ENCODE peak calls at places on chromosome 10, in seven cellular contexts. X is K562, O is HepG2, W is SK-N-SH, S is GM12892, C is H1, H is GM12878. V is an unnamed sample.

GRCh38 chr10:111078505-111079185 is 1.8 kb downstream of the ADRA2A start:
- DNase-seq in O (no peak), X (no peak), C (no peak), H (no peak), S (no peak), W (no peak), V (no peak)

GRCh38 chr10:113062977-113063967 is 113.2 kb downstream of the TCF7L2 start:
- DNase-seq in C (no peak), H (no peak), O (no peak), W (no peak), S (no peak), X (peak), V (no peak)

GRCh38 chr10:35961501-35961900 is 319.4 kb upstream of the FZD8 start:
- DNase-seq in X (no peak), C (no peak), H (no peak), W (no peak), O (no peak), S (no peak), V (no peak)

GRCh38 chr10:44968101-44968886 is 8.7 kb downstream of the RASSF4 start:
- DNase-seq in O (no peak), C (no peak), W (no peak), X (no peak), H (no peak), S (no peak), V (no peak)

GRCh38 chr10:66639351-66639750 is 286.5 kb upstream of the LRRTM3 start:
- DNase-seq in X (no peak), S (no peak), H (no peak), O (no peak), C (no peak), W (no peak), V (no peak)

GRCh38 chr10:99782447-99783286 is at the start of gene ABCC2:
- DNase-seq in H (no peak), O (peak), C (no peak), S (no peak), X (no peak), W (no peak), V (no peak)

GRCh38 chr10:53843691-53844362 is 957.2 kb downstream of the PCDH15 start:
- DNase-seq in H (no peak), S (no peak), O (no peak), W (no peak), X (no peak), C (no peak), V (no peak)

GRCh38 chr10:73879296-73880173 is 5.2 kb upstream of the CAMK2G start:
- DNase-seq in O (peak), S (peak), H (no peak), C (peak), W (peak), X (peak), V (peak)

GRCh38 chr10:79400567-79401004 is 44.8 kb downstream of the ZCCHC24 start:
- DNase-seq in H (no peak), X (peak), O (peak), C (no peak), S (peak), W (peak), V (peak)

GRCh38 chr10:103416436-103417147 is 20.2 kb downstream of the PDCD11 start:
- DNase-seq in X (peak), S (no peak), H (peak), C (no peak), W (peak), O (peak), V (no peak)

GRCh38 chr10:114917927-114918672 is 19.9 kb upstream of the TRUB1 start:
- DNase-seq in W (no peak), C (no peak), S (no peak), O (no peak), H (no peak), X (no peak), V (no peak)

DNA sequence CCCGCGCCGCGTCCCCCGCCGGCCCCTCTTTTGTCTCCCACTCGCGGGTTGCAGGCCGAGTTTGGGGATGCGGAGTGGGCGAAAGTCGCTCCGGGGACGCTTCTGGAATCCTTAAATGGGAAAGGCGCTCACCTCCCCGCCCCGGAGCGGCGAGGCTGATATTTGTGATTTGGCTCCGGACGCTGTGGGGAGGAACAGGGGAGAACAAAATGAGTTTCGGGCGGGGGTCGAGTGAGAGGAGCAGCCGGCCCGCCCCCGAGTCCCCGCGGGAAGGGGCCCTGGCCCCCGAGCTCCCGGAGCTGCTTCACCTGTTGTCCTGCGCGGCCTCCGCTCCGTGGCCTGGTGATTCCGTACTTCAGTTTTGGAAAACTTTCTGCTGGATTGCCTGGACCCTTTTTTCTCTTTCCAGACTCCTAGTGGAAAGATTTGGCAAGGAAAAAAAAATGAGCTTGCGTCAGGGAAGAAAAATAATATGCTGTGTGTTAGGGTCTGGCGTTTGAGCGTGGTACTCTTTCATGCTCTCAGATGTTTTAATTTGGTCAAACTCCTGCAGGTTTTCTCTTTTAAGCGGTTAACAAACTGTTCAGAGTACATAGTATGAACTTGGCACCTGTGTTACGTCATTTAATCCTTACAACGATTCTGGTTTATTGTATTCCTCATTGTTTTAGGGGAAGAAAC is 831 bp downstream of the BMPR1A start:
- DNase-seq in X (peak), C (no peak), H (no peak), O (peak), W (no peak), S (no peak), V (no peak)
- TF ChIP-seq TAF1 in X (peak), C (no peak), H (no peak), O (no peak), W (no peak), S (no peak), V (no peak)

DNA sequence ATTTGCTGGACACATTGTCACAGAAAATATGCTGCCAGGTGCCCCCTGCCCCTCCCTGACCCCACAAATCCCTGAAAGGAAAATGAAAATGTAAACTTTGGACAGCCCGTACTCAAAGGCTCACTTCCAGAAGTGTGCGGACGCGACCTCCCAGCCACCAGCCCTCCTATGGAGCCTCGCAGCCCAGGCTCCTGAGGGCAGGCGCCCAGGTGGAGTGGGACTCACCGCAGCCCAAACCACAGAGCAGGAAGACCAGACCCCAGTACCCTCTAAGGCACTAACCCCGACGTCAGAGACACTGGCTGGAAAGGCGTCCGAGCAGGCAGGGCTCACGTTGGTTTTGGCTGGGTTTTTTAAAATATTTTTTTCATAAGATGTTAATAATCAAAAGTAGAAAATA is 57.3 kb downstream of the CSGALNACT2 start:
- DNase-seq in W (peak), X (no peak), S (no peak), H (no peak), C (no peak), O (no peak), V (no peak)
- TF ChIP-seq TAF1 in W (no peak), X (no peak), S (no peak), H (no peak), C (no peak), O (no peak), V (no peak)

GRCh38 chr10:102408081-102408727 is 10.4 kb downstream of the PSD start:
- DNase-seq in C (no peak), S (no peak), X (no peak), H (no peak), O (no peak), W (no peak), V (no peak)
- TF ChIP-seq TAF1 in C (no peak), S (no peak), X (no peak), H (no peak), O (no peak), W (no peak), V (no peak)

DNA sequence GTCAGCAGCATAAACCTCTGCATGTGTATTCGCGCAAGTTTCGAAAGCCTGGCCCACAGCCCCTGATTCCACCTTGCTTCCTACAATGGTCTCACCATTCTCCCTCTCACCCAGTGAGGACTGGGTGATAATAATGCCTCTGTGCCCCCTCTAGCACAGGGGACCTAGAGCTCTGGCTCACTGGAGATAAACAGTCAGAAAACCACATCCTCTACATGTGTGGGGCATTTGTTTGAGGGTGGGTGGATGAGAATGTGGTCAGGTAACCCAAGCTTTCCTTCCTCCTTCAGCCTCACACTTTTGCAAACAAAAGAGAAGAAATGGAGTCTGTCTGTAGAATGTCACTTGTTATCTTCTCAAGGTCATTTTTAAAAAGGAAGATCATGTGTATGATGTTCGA is 373.5 kb downstream of the KCNMA1 start:
- DNase-seq in S (no peak), C (no peak), O (no peak), H (peak), X (no peak), W (no peak), V (no peak)
- TF ChIP-seq TAF1 in S (no peak), C (no peak), O (no peak), H (no peak), X (no peak), W (no peak), V (no peak)

DNA sequence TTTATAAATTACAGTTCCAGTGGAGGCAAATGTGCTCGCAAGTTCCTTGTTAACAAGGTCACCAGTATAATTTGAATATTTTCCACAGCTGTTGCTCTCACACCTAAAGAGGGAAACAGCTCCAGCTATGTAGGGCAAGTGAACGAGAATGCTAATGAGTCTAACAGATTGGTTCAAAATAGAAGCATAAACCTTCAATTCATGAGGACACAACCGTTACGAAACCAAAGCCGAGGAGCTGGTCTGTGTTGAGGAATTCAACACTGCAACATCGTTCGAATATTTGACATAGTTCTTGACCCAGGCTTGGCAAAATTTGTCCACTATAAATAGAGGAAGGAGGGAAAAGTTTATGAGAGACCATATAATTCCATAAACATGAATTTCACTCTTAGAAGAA is 161.3 kb downstream of the KLF6 start:
- DNase-seq in W (no peak), X (no peak), S (no peak), H (peak), C (no peak), O (peak), V (no peak)
- TF ChIP-seq TAF1 in W (no peak), X (no peak), S (no peak), H (no peak), C (no peak), O (no peak), V (no peak)

DNA sequence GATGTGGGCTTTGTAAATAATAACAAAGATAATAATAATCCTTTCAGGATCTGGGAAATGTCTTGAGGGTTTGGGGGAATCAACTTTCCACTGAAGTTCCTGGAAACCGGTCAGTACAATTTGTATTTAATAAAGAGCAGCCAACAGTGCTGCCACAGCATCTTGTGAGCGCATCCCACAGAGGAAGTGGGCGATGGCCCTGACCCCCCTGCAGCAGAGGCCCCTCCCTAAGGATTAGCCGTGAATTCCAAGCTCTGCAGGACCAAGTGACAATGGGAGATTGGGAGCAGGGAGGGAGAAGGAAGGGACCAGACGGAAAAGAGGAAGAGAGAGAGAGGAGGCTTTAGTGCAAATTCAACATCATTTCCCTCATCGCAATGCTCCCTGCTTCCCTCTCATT is 349.2 kb downstream of the RNLS start:
- DNase-seq in W (no peak), O (no peak), S (no peak), X (no peak), C (no peak), H (no peak), V (no peak)
- TF ChIP-seq TAF1 in W (no peak), O (no peak), S (no peak), X (no peak), C (no peak), H (no peak), V (no peak)

GRCh38 chr10:118626953-118627352 is 31.5 kb upstream of the PRLHR start:
- DNase-seq in H (no peak), X (peak), S (no peak), W (no peak), O (no peak), C (no peak), V (no peak)

GRCh38 chr10:118625504-118625903 is 30.1 kb upstream of the PRLHR start:
- DNase-seq in S (no peak), W (no peak), O (no peak), C (no peak), X (no peak), H (no peak), V (no peak)

GRCh38 chr10:118624747-118625146 is 29.3 kb upstream of the PRLHR start:
- DNase-seq in W (no peak), C (no peak), S (no peak), O (no peak), X (no peak), H (no peak), V (no peak)

GRCh38 chr10:118615888-118616287 is 20.4 kb upstream of the PRLHR start:
- DNase-seq in H (no peak), X (no peak), O (no peak), C (no peak), S (no peak), W (peak), V (no peak)

DNA sequence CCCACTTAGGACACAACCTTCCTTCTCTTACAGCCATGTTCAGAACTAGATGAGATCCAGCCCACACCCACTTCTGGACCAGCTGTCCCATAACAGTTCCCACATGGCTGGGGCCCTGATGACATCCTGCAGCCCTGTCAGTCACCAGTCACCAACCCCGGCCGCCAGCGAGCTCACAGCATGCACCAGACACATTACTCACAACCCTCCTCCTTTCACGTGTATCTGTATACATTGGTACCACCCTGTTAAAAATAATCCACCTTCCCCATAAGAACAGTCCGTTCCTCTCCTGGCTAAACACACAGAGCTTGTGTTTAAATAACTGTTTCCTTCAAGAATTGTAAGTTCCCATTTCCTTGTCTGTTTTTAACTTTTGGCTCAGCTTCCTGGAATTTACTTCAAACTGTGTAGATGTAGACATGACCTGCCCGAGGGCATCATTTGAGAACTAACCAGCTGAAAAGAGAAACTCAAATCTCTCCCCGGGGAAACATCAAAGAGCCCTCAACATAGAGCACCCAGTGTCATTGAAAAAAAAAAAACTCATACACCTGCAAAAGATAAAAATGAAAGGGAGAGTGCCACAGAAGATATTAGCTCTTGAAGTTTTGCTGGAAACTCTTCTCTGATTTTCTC is 26.0 kb upstream of the PRLHR start:
- DNase-seq in O (no peak), X (no peak), H (no peak), C (no peak), S (no peak), W (peak), V (no peak)
- TF ChIP-seq TAF1 in O (no peak), X (no peak), H (no peak), C (no peak), S (no peak), W (no peak), V (no peak)

DNA sequence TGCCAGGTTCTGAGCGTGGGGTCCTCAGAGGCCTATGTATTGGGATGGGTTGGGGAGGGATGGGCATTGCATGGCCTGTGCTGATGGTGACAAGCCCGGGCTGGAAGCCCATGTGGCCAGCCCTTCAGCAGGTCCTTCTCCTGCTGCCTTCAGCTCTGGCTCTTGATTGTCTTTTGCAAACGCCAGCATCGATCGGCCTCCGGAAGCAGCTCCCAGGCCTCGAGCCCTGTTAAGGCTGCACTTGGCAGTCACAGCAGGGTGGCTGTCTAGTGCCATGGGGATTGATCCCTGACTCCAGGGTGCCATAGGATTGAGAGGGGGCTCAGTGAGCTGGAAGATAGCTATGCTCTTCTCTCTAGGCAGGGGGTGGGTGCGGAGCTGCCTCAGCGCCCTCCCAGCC is 51.4 kb downstream of the CDH23 start:
- DNase-seq in X (no peak), O (no peak), H (no peak), W (no peak), C (no peak), S (no peak), V (no peak)
- TF ChIP-seq TAF1 in X (no peak), O (no peak), H (no peak), W (no peak), C (no peak), S (no peak), V (no peak)

GRCh38 chr10:25768167-25768566 is 165.9 kb upstream of the MYO3A start:
- DNase-seq in O (no peak), X (no peak), S (no peak), H (no peak), C (no peak), W (peak), V (no peak)

GRCh38 chr10:25761937-25762336 is 172.1 kb upstream of the MYO3A start:
- DNase-seq in O (no peak), C (no peak), W (no peak), X (no peak), S (no peak), H (no peak), V (no peak)

GRCh38 chr10:25766213-25766612 is 167.8 kb upstream of the MYO3A start:
- DNase-seq in H (no peak), W (no peak), O (no peak), S (no peak), X (no peak), C (no peak), V (no peak)

DNA sequence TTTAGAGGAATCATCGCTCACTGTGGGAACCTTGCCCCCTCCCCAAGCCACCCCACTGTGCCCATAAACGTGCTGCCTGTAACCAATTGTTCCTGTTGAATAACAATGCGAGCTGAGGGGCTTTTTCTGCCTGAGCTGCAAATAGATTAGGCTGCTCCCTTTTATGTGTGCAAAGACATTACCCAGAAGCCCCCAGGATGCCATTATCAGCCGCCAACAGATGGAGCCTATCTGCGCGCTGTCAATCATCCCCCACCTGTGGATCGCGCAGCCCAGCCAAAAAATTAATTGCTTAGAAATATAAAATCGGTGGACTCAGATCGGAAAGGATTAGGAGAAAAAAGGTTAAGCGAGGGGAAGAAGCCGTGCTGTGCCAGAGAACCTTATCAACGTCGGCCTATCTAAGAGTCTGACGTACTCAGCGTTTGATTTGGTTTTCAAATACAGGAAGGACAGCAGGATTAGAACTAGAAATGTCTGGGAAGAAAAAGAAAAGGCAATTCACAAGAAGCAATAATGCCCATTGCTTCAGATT is 167.3 kb upstream of the MYO3A start:
- DNase-seq in H (no peak), C (peak), O (no peak), X (peak), W (peak), S (no peak), V (no peak)
- TF ChIP-seq TAF1 in H (no peak), C (no peak), O (no peak), X (no peak), W (no peak), S (no peak), V (no peak)

V was measured in GM12891.